ENCODE peak calls at places on chromosomes 3 and 15, in six cellular contexts. A is stimulated activated CD4-positive, alpha-beta T cell treated with anti-CD3 and anti-CD28 coated beads, Interleukin-1b, Interleukin-23, amount 100 ng/mL, for 4 hours; Y is amniotic stem cell; V is NCI-H774; G is astrocyte of the spinal cord; D is choroid plexus epithelial cell. R is an unnamed sample.

GRCh38 chr3:71997066-71997653 is 212.2 kb upstream of the PROK2 start:
- DNase-seq in D (no peak), V (no peak), A (no peak), G (no peak), Y (no peak), R (peak)

GRCh38 chr3:189038773-189039720 is 132.7 kb upstream of the TPRG1 start:
- DNase-seq in D (no peak), V (no peak), A (no peak), Y (no peak), G (no peak), R (no peak)

GRCh38 chr15:66826504-66826903 is 124.5 kb downstream of the SMAD6 start:
- DNase-seq in G (no peak), Y (no peak), V (no peak), D (no peak), A (no peak), R (no peak)

GRCh38 chr15:88954431-88955277 is 41.5 kb upstream of the MFGE8 start:
- DNase-seq in V (no peak), G (peak), A (no peak), Y (no peak), D (peak), R (no peak)

GRCh38 chr3:77535116-77535515 is 495.2 kb downstream of the ROBO2 start:
- DNase-seq in Y (no peak), A (no peak), G (no peak), V (no peak), D (no peak), R (no peak)

GRCh38 chr3:26245236-26245635 is 377.3 kb upstream of the LRRC3B start:
- DNase-seq in G (no peak), Y (no peak), V (no peak), D (no peak), A (no peak), R (no peak)

GRCh38 chr3:113436794-113437193 is 4.5 kb downstream of the CFAP44 start:
- DNase-seq in V (no peak), A (no peak), Y (no peak), G (peak), D (peak), R (peak)

GRCh38 chr3:133330043-133330442 is 69.8 kb upstream of the BFSP2 start:
- DNase-seq in G (peak), A (no peak), D (peak), V (no peak), Y (no peak), R (peak)

GRCh38 chr3:164832216-164832615 is 246.1 kb downstream of the SI start:
- DNase-seq in Y (no peak), V (no peak), A (no peak), D (no peak), G (peak), R (peak)

GRCh38 chr15:38636597-38636996 is 72.0 kb upstream of the RASGRP1 start:
- DNase-seq in G (no peak), V (no peak), D (no peak), A (no peak), Y (no peak), R (no peak)

GRCh38 chr3:195003006-195003892 is 267.7 kb downstream of the XXYLT1 start:
- DNase-seq in D (peak), G (no peak), Y (no peak), V (no peak), A (no peak), R (no peak)

GRCh38 chr15:31342781-31343626 is 16.4 kb downstream of the KLF13 start:
- DNase-seq in V (no peak), D (no peak), G (no peak), Y (no peak), A (no peak), R (no peak)

GRCh38 chr3:33883538-33884203 is 85.2 kb downstream of the PDCD6IP start:
- DNase-seq in G (peak), D (peak), Y (peak), V (no peak), A (no peak), R (peak)

GRCh38 chr15:97745481-97746071 is 214.9 kb upstream of the ARRDC4 start:
- DNase-seq in D (peak), Y (no peak), A (no peak), V (no peak), G (no peak), R (peak)

GRCh38 chr3:126267169-126267975 is 87.0 kb upstream of the ALDH1L1 start:
- DNase-seq in A (no peak), Y (peak), G (peak), V (no peak), D (peak), R (peak)

GRCh38 chr15:33157636-33158035 is 36.9 kb downstream of the FMN1 start:
- DNase-seq in Y (no peak), D (no peak), V (no peak), A (no peak), G (no peak), R (no peak)

GRCh38 chr3:48738144-48738536 is 21.1 kb upstream of the IP6K2 start:
- DNase-seq in A (no peak), D (no peak), V (no peak), Y (no peak), G (no peak), R (no peak)

GRCh38 chr3:154241496-154241895 is 82.8 kb downstream of the DHX36 start:
- DNase-seq in Y (no peak), G (no peak), D (no peak), A (no peak), V (no peak), R (no peak)

GRCh38 chr3:48747703-48748102 is 30.7 kb upstream of the IP6K2 start:
- DNase-seq in D (no peak), Y (no peak), V (no peak), A (no peak), G (no peak), R (no peak)

GRCh38 chr15:91787198-91787597 is 66.3 kb upstream of the SLCO3A1 start:
- DNase-seq in A (no peak), G (no peak), Y (no peak), V (peak), D (no peak), R (no peak)

GRCh38 chr3:100042577-100042981 is 71.7 kb downstream of the FILIP1L start:
- DNase-seq in G (no peak), V (no peak), D (peak), A (no peak), Y (no peak), R (peak)

GRCh38 chr3:185937689-185938374 is at the start of gene TRA2B:
- DNase-seq in Y (peak), V (peak), G (peak), D (peak), A (peak), R (peak)

R was measured in ELR.